ENCODE peak calls at places on chromosome 1, in eight cellular contexts. One of them, this sample, is unnamed.

GRCh38 chr1:244918422-244919319 is 54.3 kb upstream of the HNRNPU start:
- DNase-seq in hepatocyte: peak; percentile 62
- DNase-seq in HCT116: no peak
- DNase-seq in MM.1S: peak; percentile 28
- DNase-seq in SK-N-SH: peak; percentile 84
- DNase-seq in GM23338: peak; percentile 34
- DNase-seq in PC-9: peak; percentile 15
- DNase-seq in PC-3: peak; percentile 57
- DNase-seq in this sample: peak; percentile 73

GRCh38 chr1:17060129-17060868 is 6.5 kb upstream of the SDHB start:
- DNase-seq in MM.1S: no peak
- DNase-seq in HCT116: no peak
- DNase-seq in PC-9: no peak
- DNase-seq in GM23338: peak; percentile 46
- DNase-seq in hepatocyte: no peak
- DNase-seq in SK-N-SH: no peak
- DNase-seq in PC-3: no peak
- DNase-seq in this sample: peak; percentile 19

GRCh38 chr1:206004269-206004800 is 1.1 kb upstream of the RAB7B start:
- DNase-seq in hepatocyte: no peak
- DNase-seq in GM23338: no peak
- DNase-seq in PC-9: no peak
- DNase-seq in SK-N-SH: no peak
- DNase-seq in HCT116: no peak
- DNase-seq in MM.1S: no peak
- DNase-seq in PC-3: no peak
- DNase-seq in this sample: no peak

GRCh38 chr1:170426596-170426995 is 105.4 kb upstream of the GORAB start:
- DNase-seq in PC-3: no peak
- DNase-seq in GM23338: peak; percentile 13
- DNase-seq in hepatocyte: no peak
- DNase-seq in SK-N-SH: no peak
- DNase-seq in HCT116: no peak
- DNase-seq in PC-9: no peak
- DNase-seq in MM.1S: no peak
- DNase-seq in this sample: no peak

GRCh38 chr1:20359451-20360330 is 69.0 kb downstream of the VWA5B1 start:
- DNase-seq in PC-3: peak; percentile 50
- DNase-seq in GM23338: no peak
- DNase-seq in PC-9: peak; percentile 55
- DNase-seq in hepatocyte: no peak
- DNase-seq in MM.1S: peak; percentile 36
- DNase-seq in SK-N-SH: no peak
- DNase-seq in HCT116: peak; percentile 19
- DNase-seq in this sample: peak; percentile 82

GRCh38 chr1:82920418-82921248 is 1078.3 kb downstream of the TTLL7 start:
- DNase-seq in MM.1S: no peak
- DNase-seq in SK-N-SH: no peak
- DNase-seq in PC-3: no peak
- DNase-seq in PC-9: no peak
- DNase-seq in hepatocyte: peak; percentile 8
- DNase-seq in HCT116: no peak
- DNase-seq in GM23338: no peak
- DNase-seq in this sample: peak; percentile 1

GRCh38 chr1:227889047-227889862 is 58.5 kb downstream of the WNT9A start:
- DNase-seq in HCT116: no peak
- DNase-seq in MM.1S: no peak
- DNase-seq in GM23338: no peak
- DNase-seq in PC-3: no peak
- DNase-seq in hepatocyte: peak; percentile 6
- DNase-seq in PC-9: no peak
- DNase-seq in SK-N-SH: peak; percentile 27
- DNase-seq in this sample: no peak

GRCh38 chr1:233587958-233588799 is 25.7 kb upstream of the KCNK1 start:
- DNase-seq in HCT116: no peak
- DNase-seq in PC-3: no peak
- DNase-seq in hepatocyte: no peak
- DNase-seq in SK-N-SH: peak; percentile 51
- DNase-seq in MM.1S: no peak
- DNase-seq in PC-9: no peak
- DNase-seq in GM23338: peak; percentile 59
- DNase-seq in this sample: no peak

GRCh38 chr1:175152006-175152652 is 40.4 kb downstream of the KIAA0040 start:
- DNase-seq in HCT116: peak; percentile 33
- DNase-seq in PC-9: peak; percentile 43
- DNase-seq in SK-N-SH: peak; percentile 75
- DNase-seq in PC-3: peak; percentile 56
- DNase-seq in MM.1S: peak; percentile 68
- DNase-seq in GM23338: peak; percentile 92
- DNase-seq in hepatocyte: peak; percentile 77
- DNase-seq in this sample: peak; percentile 70

GRCh38 chr1:228228601-228229074 is 20.8 kb downstream of the OBSCN start:
- DNase-seq in PC-9: no peak
- DNase-seq in GM23338: no peak
- DNase-seq in MM.1S: no peak
- DNase-seq in SK-N-SH: no peak
- DNase-seq in HCT116: no peak
- DNase-seq in hepatocyte: no peak
- DNase-seq in PC-3: peak; percentile 90
- DNase-seq in this sample: no peak

GRCh38 chr1:86741947-86742572 is 37.7 kb downstream of the SH3GLB1 start:
- DNase-seq in hepatocyte: peak; percentile 53
- DNase-seq in PC-9: peak; percentile 11
- DNase-seq in HCT116: peak; percentile 34
- DNase-seq in SK-N-SH: peak; percentile 21
- DNase-seq in PC-3: peak; percentile 66
- DNase-seq in GM23338: peak; percentile 62
- DNase-seq in MM.1S: peak; percentile 44
- DNase-seq in this sample: peak; percentile 56

GRCh38 chr1:98732985-98733781 is 71.7 kb downstream of the SNX7 start:
- DNase-seq in PC-9: no peak
- DNase-seq in hepatocyte: peak; percentile 68
- DNase-seq in SK-N-SH: no peak
- DNase-seq in GM23338: no peak
- DNase-seq in MM.1S: no peak
- DNase-seq in HCT116: no peak
- DNase-seq in PC-3: no peak
- DNase-seq in this sample: no peak

GRCh38 chr1:239098400-239099037 is 287.8 kb upstream of the CHRM3 start:
- DNase-seq in GM23338: no peak
- DNase-seq in PC-9: no peak
- DNase-seq in PC-3: peak; percentile 19
- DNase-seq in hepatocyte: no peak
- DNase-seq in MM.1S: no peak
- DNase-seq in SK-N-SH: no peak
- DNase-seq in HCT116: no peak
- DNase-seq in this sample: no peak

GRCh38 chr1:218611916-218612580 is 266.9 kb downstream of the TGFB2 start:
- DNase-seq in GM23338: peak; percentile 0
- DNase-seq in hepatocyte: no peak
- DNase-seq in PC-3: peak; percentile 46
- DNase-seq in PC-9: no peak
- DNase-seq in MM.1S: no peak
- DNase-seq in SK-N-SH: no peak
- DNase-seq in HCT116: no peak
- DNase-seq in this sample: no peak
- H3K9me2 ChIP-seq in GM23338: peaks cover 17% of the 10 kb centered on the region
- H3K9me2 ChIP-seq in hepatocyte: no peaks in the 10 kb centered on the region
- H3K9me2 ChIP-seq in PC-3: no peaks in the 10 kb centered on the region
- H3K9me2 ChIP-seq in PC-9: no peaks in the 10 kb centered on the region
- H3K9me2 ChIP-seq in MM.1S: no peaks in the 10 kb centered on the region
- H3K9me2 ChIP-seq in SK-N-SH: no peaks in the 10 kb centered on the region
- H3K9me2 ChIP-seq in HCT116: no peaks in the 10 kb centered on the region
- H3K9me2 ChIP-seq in this sample: no peaks in the 10 kb centered on the region

GRCh38 chr1:223089250-223089649 is 53.8 kb downstream of the TLR5 start:
- DNase-seq in PC-9: no peak
- DNase-seq in SK-N-SH: no peak
- DNase-seq in GM23338: no peak
- DNase-seq in MM.1S: no peak
- DNase-seq in HCT116: no peak
- DNase-seq in PC-3: no peak
- DNase-seq in hepatocyte: no peak
- DNase-seq in this sample: no peak
- H3K4me1 ChIP-seq in PC-9: no peaks in the 10 kb centered on the region
- H3K4me1 ChIP-seq in SK-N-SH: peaks cover 6% of the 10 kb centered on the region
- H3K4me1 ChIP-seq in GM23338: peaks cover 13% of the 10 kb centered on the region
- H3K4me1 ChIP-seq in MM.1S: no peaks in the 10 kb centered on the region
- H3K4me1 ChIP-seq in HCT116: no peaks in the 10 kb centered on the region
- H3K4me1 ChIP-seq in PC-3: no peaks in the 10 kb centered on the region
- H3K4me1 ChIP-seq in hepatocyte: peaks cover 21% of the 10 kb centered on the region
- H3K4me1 ChIP-seq in this sample: no peaks in the 10 kb centered on the region

GRCh38 chr1:15039901-15040300 is 113.6 kb upstream of the TMEM51 start:
- DNase-seq in PC-3: no peak
- DNase-seq in hepatocyte: no peak
- DNase-seq in GM23338: no peak
- DNase-seq in HCT116: no peak
- DNase-seq in SK-N-SH: no peak
- DNase-seq in MM.1S: no peak
- DNase-seq in PC-9: no peak
- DNase-seq in this sample: no peak

GRCh38 chr1:15036101-15036500 is 117.4 kb upstream of the TMEM51 start:
- DNase-seq in SK-N-SH: no peak
- DNase-seq in GM23338: no peak
- DNase-seq in PC-3: no peak
- DNase-seq in PC-9: no peak
- DNase-seq in HCT116: no peak
- DNase-seq in hepatocyte: no peak
- DNase-seq in MM.1S: no peak
- DNase-seq in this sample: no peak

GRCh38 chr1:15039017-15039648 is 114.4 kb upstream of the TMEM51 start:
- DNase-seq in GM23338: no peak
- DNase-seq in PC-3: no peak
- DNase-seq in HCT116: no peak
- DNase-seq in SK-N-SH: no peak
- DNase-seq in hepatocyte: no peak
- DNase-seq in MM.1S: no peak
- DNase-seq in PC-9: no peak
- DNase-seq in this sample: no peak

GRCh38 chr1:15035236-15035635 is 118.3 kb upstream of the TMEM51 start:
- DNase-seq in SK-N-SH: no peak
- DNase-seq in HCT116: no peak
- DNase-seq in hepatocyte: no peak
- DNase-seq in GM23338: no peak
- DNase-seq in PC-3: no peak
- DNase-seq in MM.1S: no peak
- DNase-seq in PC-9: no peak
- DNase-seq in this sample: no peak

DNA sequence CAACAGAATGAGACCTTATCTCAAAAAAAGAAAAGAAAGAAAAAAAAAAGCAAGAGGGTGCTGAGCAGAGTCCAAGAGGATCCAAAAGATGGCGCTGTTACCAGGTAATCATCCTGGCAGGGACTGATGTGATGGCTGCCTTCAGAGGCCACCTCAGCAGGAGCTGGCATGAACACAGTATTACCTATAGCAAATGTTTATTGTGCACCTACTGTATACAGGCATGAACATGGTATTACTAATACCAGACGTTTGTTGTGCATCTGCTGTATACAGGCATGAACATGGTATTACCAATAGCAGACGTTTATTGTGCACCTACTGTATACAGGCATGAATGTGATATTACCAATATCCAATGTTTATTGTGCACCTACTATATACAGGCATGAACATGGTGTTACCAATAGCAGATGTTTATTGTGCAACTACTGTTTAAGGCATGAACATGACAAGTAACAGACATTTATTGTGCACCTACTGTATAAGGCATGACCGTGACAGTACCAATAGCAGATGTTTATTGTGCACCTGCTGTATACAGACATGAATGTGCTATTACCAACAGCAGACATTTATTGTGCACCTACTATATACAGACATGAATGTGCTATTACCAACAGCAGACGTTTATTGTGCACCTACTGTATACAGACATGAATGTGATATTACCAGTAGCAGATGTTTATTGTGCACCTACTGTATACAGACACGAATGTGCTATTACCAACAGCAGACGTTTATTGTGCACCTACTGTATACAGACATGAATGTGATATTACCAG is 115.1 kb upstream of the TMEM51 start:
- DNase-seq in MM.1S: peak; percentile 46
- DNase-seq in PC-9: peak; percentile 31
- DNase-seq in SK-N-SH: peak; percentile 55
- DNase-seq in HCT116: peak; percentile 77
- DNase-seq in PC-3: peak; percentile 56
- DNase-seq in hepatocyte: peak; percentile 42
- DNase-seq in GM23338: peak; percentile 88
- DNase-seq in this sample: peak; percentile 73
- TF ChIP-seq CTCF in MM.1S: peak; percentile 61
- TF ChIP-seq CTCF in PC-9: peak; percentile 55
- TF ChIP-seq CTCF in SK-N-SH: peak; percentile 56
- TF ChIP-seq CTCF in HCT116: peak; percentile 69
- TF ChIP-seq CTCF in PC-3: peak; percentile 75
- TF ChIP-seq CTCF in hepatocyte: peak; percentile 40
- TF ChIP-seq CTCF in GM23338: peak; percentile 73
- TF ChIP-seq CTCF in this sample: peak; percentile 79

GRCh38 chr1:11772458-11772857 is 10.5 kb downstream of the C1orf167 start:
- DNase-seq in PC-9: no peak
- DNase-seq in hepatocyte: no peak
- DNase-seq in GM23338: peak; percentile 40
- DNase-seq in HCT116: no peak
- DNase-seq in SK-N-SH: no peak
- DNase-seq in MM.1S: no peak
- DNase-seq in PC-3: no peak
- DNase-seq in this sample: peak; percentile 85
- H3K9me2 ChIP-seq in PC-9: no peaks in the 10 kb centered on the region
- H3K9me2 ChIP-seq in hepatocyte: no peaks in the 10 kb centered on the region
- H3K9me2 ChIP-seq in GM23338: no peaks in the 10 kb centered on the region
- H3K9me2 ChIP-seq in HCT116: no peaks in the 10 kb centered on the region
- H3K9me2 ChIP-seq in SK-N-SH: no peaks in the 10 kb centered on the region
- H3K9me2 ChIP-seq in MM.1S: no peaks in the 10 kb centered on the region
- H3K9me2 ChIP-seq in PC-3: no peaks in the 10 kb centered on the region
- H3K9me2 ChIP-seq in this sample: no peaks in the 10 kb centered on the region

GRCh38 chr1:43541721-43542401 is 11.2 kb downstream of the PTPRF start:
- DNase-seq in PC-9: no peak
- DNase-seq in SK-N-SH: no peak
- DNase-seq in HCT116: no peak
- DNase-seq in GM23338: no peak
- DNase-seq in hepatocyte: peak; percentile 58
- DNase-seq in MM.1S: no peak
- DNase-seq in PC-3: no peak
- DNase-seq in this sample: no peak

GRCh38 chr1:43543567-43543966 is 12.9 kb downstream of the PTPRF start:
- DNase-seq in HCT116: no peak
- DNase-seq in PC-3: no peak
- DNase-seq in MM.1S: no peak
- DNase-seq in PC-9: no peak
- DNase-seq in hepatocyte: no peak
- DNase-seq in GM23338: no peak
- DNase-seq in SK-N-SH: no peak
- DNase-seq in this sample: no peak

GRCh38 chr1:43541141-43541540 is 10.5 kb downstream of the PTPRF start:
- DNase-seq in MM.1S: no peak
- DNase-seq in PC-9: no peak
- DNase-seq in hepatocyte: no peak
- DNase-seq in SK-N-SH: no peak
- DNase-seq in PC-3: no peak
- DNase-seq in HCT116: no peak
- DNase-seq in GM23338: no peak
- DNase-seq in this sample: no peak

GRCh38 chr1:43540653-43541071 is 10.0 kb downstream of the PTPRF start:
- DNase-seq in PC-3: no peak
- DNase-seq in HCT116: no peak
- DNase-seq in GM23338: no peak
- DNase-seq in MM.1S: no peak
- DNase-seq in SK-N-SH: no peak
- DNase-seq in PC-9: no peak
- DNase-seq in hepatocyte: no peak
- DNase-seq in this sample: no peak

GRCh38 chr1:43542515-43543458 is 12.1 kb downstream of the PTPRF start:
- DNase-seq in GM23338: no peak
- DNase-seq in MM.1S: no peak
- DNase-seq in HCT116: no peak
- DNase-seq in hepatocyte: no peak
- DNase-seq in PC-3: no peak
- DNase-seq in SK-N-SH: no peak
- DNase-seq in PC-9: no peak
- DNase-seq in this sample: no peak
- H3K4me1 ChIP-seq in GM23338: peaks cover 30% of the 10 kb centered on the region
- H3K4me1 ChIP-seq in MM.1S: peaks cover 5% of the 10 kb centered on the region
- H3K4me1 ChIP-seq in HCT116: peaks cover 40% of the 10 kb centered on the region
- H3K4me1 ChIP-seq in hepatocyte: peaks cover 59% of the 10 kb centered on the region
- H3K4me1 ChIP-seq in PC-3: peaks cover 6% of the 10 kb centered on the region
- H3K4me1 ChIP-seq in SK-N-SH: peaks cover 13% of the 10 kb centered on the region
- H3K4me1 ChIP-seq in PC-9: peaks cover 34% of the 10 kb centered on the region
- H3K4me1 ChIP-seq in this sample: no peaks in the 10 kb centered on the region